ENCODE peak calls at places on chromosomes 1 and 21, in six cellular contexts. D is cardiac muscle cell, G is testis, O is colonic mucosa, C is right lobe of liver, W is spleen. N is an unnamed sample.
A peak's percentile ranks its signal among the peaks of the same experiment; 100 is the strongest.

GRCh38 chr1:82464362-82464931 is 663.7 kb downstream of the ADGRL2 start:
- DNase-seq in D (peak; percentile 40), G (peak; percentile 19), O (peak; percentile 59), C (peak; percentile 91), W (no peak), N (peak; percentile 46)

GRCh38 chr1:93648656-93649055 is 33.0 kb downstream of the BCAR3 start:
- DNase-seq in D (no peak), G (no peak), O (no peak), C (no peak), W (no peak), N (no peak)

GRCh38 chr1:157969693-157970485 is 23.6 kb upstream of the KIRREL1 start:
- DNase-seq in D (peak; percentile 91), G (peak; percentile 64), O (peak; percentile 76), C (no peak), W (no peak), N (peak; percentile 51)

GRCh38 chr1:4351453-4351852 is 303.0 kb upstream of the AJAP1 start:
- DNase-seq in D (no peak), G (no peak), O (no peak), C (no peak), W (peak; percentile 23), N (no peak)

GRCh38 chr1:180026556-180026955 is 71.9 kb downstream of the CEP350 start:
- DNase-seq in D (peak; percentile 76), G (no peak), O (no peak), C (no peak), W (no peak), N (no peak)

GRCh38 chr1:59680044-59680443 is 134.7 kb upstream of the HOOK1 start:
- DNase-seq in D (no peak), G (no peak), O (no peak), C (no peak), W (no peak), N (no peak)

GRCh38 chr1:221724931-221725605 is 16.8 kb downstream of the DUSP10 start:
- DNase-seq in D (peak; percentile 67), G (no peak), O (no peak), C (no peak), W (no peak), N (no peak)

GRCh38 chr1:162230096-162230495 is 146.6 kb downstream of the SPATA46 start:
- DNase-seq in D (peak; percentile 58), G (no peak), O (no peak), C (peak; percentile 66), W (no peak), N (peak; percentile 38)

GRCh38 chr1:205317311-205317917 is 4.1 kb downstream of the NUAK2 start:
- DNase-seq in D (peak; percentile 55), G (peak; percentile 89), O (peak; percentile 96), C (peak; percentile 91), W (peak; percentile 81), N (peak; percentile 98)

GRCh38 chr1:30912203-30912602 is 3.6 kb upstream of the SDC3 start:
- DNase-seq in D (no peak), G (no peak), O (no peak), C (peak; percentile 42), W (peak; percentile 59), N (no peak)

GRCh38 chr1:7755448-7755847 is 15.6 kb upstream of the VAMP3 start:
- DNase-seq in D (peak; percentile 27), G (no peak), O (no peak), C (no peak), W (no peak), N (no peak)

GRCh38 chr1:155910621-155911121 is 478 bp downstream of the RIT1 start:
- DNase-seq in D (peak; percentile 37), G (peak; percentile 51), O (peak; percentile 29), C (no peak), W (no peak), N (peak; percentile 17)

GRCh38 chr1:228081144-228081543 is 1.4 kb upstream of the ARF1 start:
- DNase-seq in D (no peak), G (no peak), O (no peak), C (no peak), W (peak; percentile 83), N (peak; percentile 5)

GRCh38 chr1:231724876-231725647 is 98.5 kb downstream of the DISC1 start:
- DNase-seq in D (peak; percentile 83), G (peak; percentile 58), O (peak; percentile 28), C (no peak), W (no peak), N (no peak)

GRCh38 chr1:11065796-11066195 is 6.0 kb upstream of the SRM start:
- DNase-seq in D (no peak), G (no peak), O (no peak), C (no peak), W (no peak), N (no peak)

GRCh38 chr21:45460611-45461368 is 55.8 kb downstream of the COL18A1 start:
- DNase-seq in D (peak; percentile 91), G (no peak), O (no peak), C (no peak), W (no peak), N (no peak)

GRCh38 chr1:10401281-10401680 is 2.4 kb downstream of the PGD start:
- DNase-seq in D (peak; percentile 56), G (no peak), O (no peak), C (no peak), W (no peak), N (no peak)

GRCh38 chr1:227764019-227764391 is 28.8 kb downstream of the SNAP47 start:
- DNase-seq in D (no peak), G (no peak), O (no peak), C (no peak), W (no peak), N (no peak)

GRCh38 chr1:244970236-244970652 is 105.9 kb upstream of the HNRNPU start:
- DNase-seq in D (peak; percentile 86), G (no peak), O (no peak), C (peak; percentile 82), W (peak; percentile 96), N (peak; percentile 84)

GRCh38 chr1:167473761-167474160 is 44.6 kb downstream of the CD247 start:
- DNase-seq in D (no peak), G (no peak), O (no peak), C (no peak), W (no peak), N (no peak)

GRCh38 chr1:153456396-153456795 is 4.1 kb downstream of the S100A7 start:
- DNase-seq in D (no peak), G (no peak), O (no peak), C (no peak), W (no peak), N (no peak)

GRCh38 chr1:64077281-64077940 is 126.0 kb upstream of the UBE2U start:
- DNase-seq in D (no peak), G (no peak), O (no peak), C (no peak), W (no peak), N (no peak)

GRCh38 chr1:204780682-204781081 is 90.0 kb upstream of the NFASC start:
- DNase-seq in D (no peak), G (no peak), O (no peak), C (no peak), W (no peak), N (no peak)

GRCh38 chr21:34511787-34512451 is at the start of gene KCNE1:
- DNase-seq in D (peak; percentile 70), G (peak; percentile 38), O (no peak), C (peak; percentile 89), W (peak; percentile 88), N (peak; percentile 80)

GRCh38 chr1:3162483-3162882 is 93.5 kb downstream of the PRDM16 start:
- DNase-seq in D (no peak), G (no peak), O (no peak), C (no peak), W (no peak), N (no peak)

DNA sequence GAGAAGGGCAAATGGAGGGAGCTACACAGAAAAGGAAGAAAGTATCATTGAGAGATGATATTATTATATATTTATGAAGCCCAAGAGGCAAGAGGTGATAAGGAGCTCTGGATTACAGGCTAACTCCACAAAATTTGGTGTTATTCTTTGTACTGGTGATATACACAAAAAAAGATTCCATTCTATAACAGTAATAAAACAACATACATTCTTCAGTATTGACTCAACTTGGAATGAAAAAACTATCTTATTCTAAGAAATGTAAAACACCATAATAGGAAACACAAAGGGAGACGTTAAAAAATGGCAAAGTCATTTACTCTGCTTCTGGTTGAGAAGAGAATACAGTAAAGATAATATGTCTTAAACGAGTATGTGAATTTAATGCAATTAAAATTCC is 99.4 kb downstream of the TEX35 start:
- DNase-seq in D (peak; percentile 63), G (no peak), O (no peak), C (no peak), W (no peak), N (no peak)
- H3K4me1 ChIP-seq in D (no peaks in the 10 kb centered on the region), G (no peaks in the 10 kb centered on the region), O (no peaks in the 10 kb centered on the region), C (no peaks in the 10 kb centered on the region), W (peaks cover 10% of the 10 kb centered on the region), N (no peaks in the 10 kb centered on the region)

GRCh38 chr21:27796106-27796505 is 829.2 kb upstream of the ADAMTS5 start:
- DNase-seq in D (peak; percentile 31), G (no peak), O (no peak), C (no peak), W (no peak), N (no peak)
- TF ChIP-seq CTCF in D (no peak), G (no peak), O (no peak), C (no peak), W (no peak), N (no peak)

GRCh38 chr1:89841507-89841906 is 20.7 kb downstream of the LRRC8D start:
- DNase-seq in D (no peak), G (no peak), O (no peak), C (no peak), W (no peak), N (peak; percentile 40)

GRCh38 chr1:89843279-89844121 is 22.7 kb downstream of the LRRC8D start:
- DNase-seq in D (peak; percentile 74), G (peak; percentile 80), O (peak; percentile 77), C (peak; percentile 84), W (peak; percentile 96), N (peak; percentile 77)

GRCh38 chr1:89844860-89845259 is 24.0 kb downstream of the LRRC8D start:
- DNase-seq in D (no peak), G (no peak), O (no peak), C (no peak), W (no peak), N (no peak)

GRCh38 chr1:89842547-89843278 is 21.9 kb downstream of the LRRC8D start:
- DNase-seq in D (peak; percentile 64), G (peak; percentile 40), O (no peak), C (no peak), W (no peak), N (no peak)

GRCh38 chr1:89844236-89844807 is 23.5 kb downstream of the LRRC8D start:
- DNase-seq in D (no peak), G (no peak), O (no peak), C (no peak), W (no peak), N (no peak)
- H3K4me3 ChIP-seq in D (no peak overlapping the region), G (peak overlapping the region; percentile 78), O (peak overlapping the region; percentile 70), C (peak overlapping the region; percentile 72), W (peak overlapping the region; percentile 78), N (peak overlapping the region; percentile 48)

GRCh38 chr1:206890125-206890637 is 7.1 kb upstream of the IL24 start:
- DNase-seq in D (peak; percentile 86), G (no peak), O (no peak), C (no peak), W (no peak), N (no peak)
- H3K4me1 ChIP-seq in D (no peaks in the 10 kb centered on the region), G (no peaks in the 10 kb centered on the region), O (no peaks in the 10 kb centered on the region), C (no peaks in the 10 kb centered on the region), W (no peaks in the 10 kb centered on the region), N (peaks cover 14% of the 10 kb centered on the region)

N was measured in body of pancreas.